ENCODE peak calls at places on chromosomes 6 and 20, in four cellular contexts. L is T follicular helper cell; C is GM12891; X is activated CD4-positive, alpha-beta T cell treated with anti-CD3 and anti-CD28 coated beads, Interleukin-2, amount 10 ng/mL, durations not matched to agents 7 days and 5 days. B is an unnamed sample.

GRCh38 chr20:48723308-48724264 is 104.2 kb downstream of the PREX1 start:
- DNase-seq in L (no peak), C (no peak), X (no peak), B (no peak)

GRCh38 chr6:105484238-105485161 is 81.6 kb upstream of the PREP start:
- DNase-seq in L (no peak), C (no peak), X (no peak), B (no peak)

GRCh38 chr20:29325304-29325640 is 1932.2 kb upstream of the DEFB115 start:
- DNase-seq in L (no peak), C (no peak), X (no peak), B (no peak)

GRCh38 chr6:13303668-13304017 is 24.7 kb downstream of the TBC1D7 start:
- DNase-seq in L (no peak), C (peak; percentile 41), X (no peak), B (no peak)

GRCh38 chr6:100088009-100088408 is 94.0 kb upstream of the MCHR2 start:
- DNase-seq in L (no peak), C (no peak), X (no peak), B (no peak)

GRCh38 chr6:5219292-5219691 is 41.5 kb downstream of the LYRM4 start:
- DNase-seq in L (no peak), C (no peak), X (no peak), B (no peak)

GRCh38 chr20:53809242-53809641 is 215.6 kb upstream of the ZNF217 start:
- DNase-seq in L (no peak), C (no peak), X (no peak), B (no peak)

GRCh38 chr6:26217714-26218075 is 130.5 kb downstream of the HFE start:
- DNase-seq in L (no peak), C (no peak), X (no peak), B (peak; percentile 64)

GRCh38 chr6:134177753-134178229 is 125.4 kb upstream of the SLC2A12 start:
- DNase-seq in L (no peak), C (no peak), X (no peak), B (no peak)

GRCh38 chr6:147870745-147871144 is 362.3 kb downstream of the SAMD5 start:
- DNase-seq in L (no peak), C (no peak), X (no peak), B (no peak)

GRCh38 chr20:4563534-4563933 is 158.2 kb upstream of the PRND start:
- DNase-seq in L (no peak), C (no peak), X (peak; percentile 36), B (peak; percentile 59)

B was measured in DND-41.